ENCODE peak calls at places on chromosomes 11 and 22, in seven cellular contexts. One of them, this sample, is unnamed.

GRCh38 chr11:95661159-95661558 is 128.4 kb downstream of the FAM76B start:
- DNase-seq in kidney: no peak
- DNase-seq in OCI-LY7: no peak
- DNase-seq in body of pancreas: no peak
- DNase-seq in heart right ventricle: no peak
- DNase-seq in choroid plexus epithelial cell: no peak
- DNase-seq in IMR-90: peak
- DNase-seq in this sample: no peak

GRCh38 chr11:112977620-112978212 is 16.5 kb downstream of the NCAM1 start:
- DNase-seq in kidney: no peak
- DNase-seq in OCI-LY7: no peak
- DNase-seq in heart right ventricle: no peak
- DNase-seq in choroid plexus epithelial cell: peak
- DNase-seq in body of pancreas: peak
- DNase-seq in IMR-90: peak
- DNase-seq in this sample: peak

GRCh38 chr22:24901448-24901847 is 45.0 kb downstream of the LHFPL7 start:
- DNase-seq in choroid plexus epithelial cell: no peak
- DNase-seq in heart right ventricle: no peak
- DNase-seq in IMR-90: no peak
- DNase-seq in kidney: no peak
- DNase-seq in OCI-LY7: no peak
- DNase-seq in body of pancreas: no peak
- DNase-seq in this sample: no peak

GRCh38 chr22:38802671-38803121 is 8.8 kb upstream of the DNAL4 start:
- DNase-seq in OCI-LY7: no peak
- DNase-seq in IMR-90: peak
- DNase-seq in body of pancreas: peak
- DNase-seq in choroid plexus epithelial cell: peak
- DNase-seq in kidney: peak
- DNase-seq in heart right ventricle: no peak
- DNase-seq in this sample: peak

GRCh38 chr11:15127341-15127740 is 12.6 kb downstream of the INSC start:
- DNase-seq in IMR-90: peak
- DNase-seq in body of pancreas: no peak
- DNase-seq in OCI-LY7: no peak
- DNase-seq in heart right ventricle: no peak
- DNase-seq in kidney: no peak
- DNase-seq in choroid plexus epithelial cell: peak
- DNase-seq in this sample: peak

GRCh38 chr11:16178273-16178672 is 178.1 kb downstream of the SOX6 start:
- DNase-seq in kidney: no peak
- DNase-seq in IMR-90: no peak
- DNase-seq in body of pancreas: no peak
- DNase-seq in choroid plexus epithelial cell: no peak
- DNase-seq in OCI-LY7: no peak
- DNase-seq in heart right ventricle: no peak
- DNase-seq in this sample: no peak

GRCh38 chr22:45743687-45744086 is 72.1 kb downstream of the ATXN10 start:
- DNase-seq in heart right ventricle: peak
- DNase-seq in kidney: no peak
- DNase-seq in choroid plexus epithelial cell: no peak
- DNase-seq in body of pancreas: no peak
- DNase-seq in IMR-90: no peak
- DNase-seq in OCI-LY7: no peak
- DNase-seq in this sample: peak

GRCh38 chr11:102807921-102808320 is 10.0 kb upstream of the MMP1 start:
- DNase-seq in body of pancreas: no peak
- DNase-seq in IMR-90: peak
- DNase-seq in kidney: no peak
- DNase-seq in choroid plexus epithelial cell: peak
- DNase-seq in heart right ventricle: no peak
- DNase-seq in OCI-LY7: peak
- DNase-seq in this sample: peak

GRCh38 chr11:67372993-67373915 is at the start of gene CLCF1:
- DNase-seq in choroid plexus epithelial cell: peak
- DNase-seq in kidney: peak
- DNase-seq in OCI-LY7: peak
- DNase-seq in heart right ventricle: peak
- DNase-seq in body of pancreas: peak
- DNase-seq in IMR-90: peak
- DNase-seq in this sample: peak

GRCh38 chr11:10398525-10398924 is 56.5 kb upstream of the AMPD3 start:
- DNase-seq in IMR-90: no peak
- DNase-seq in choroid plexus epithelial cell: no peak
- DNase-seq in body of pancreas: peak
- DNase-seq in OCI-LY7: no peak
- DNase-seq in kidney: no peak
- DNase-seq in heart right ventricle: no peak
- DNase-seq in this sample: no peak

GRCh38 chr11:127651175-127651887 is 650.8 kb upstream of the KIRREL3 start:
- DNase-seq in kidney: no peak
- DNase-seq in heart right ventricle: no peak
- DNase-seq in OCI-LY7: no peak
- DNase-seq in body of pancreas: no peak
- DNase-seq in choroid plexus epithelial cell: peak
- DNase-seq in IMR-90: peak
- DNase-seq in this sample: peak

GRCh38 chr11:34890812-34891211 is 25.4 kb downstream of the APIP start:
- DNase-seq in OCI-LY7: peak
- DNase-seq in heart right ventricle: no peak
- DNase-seq in body of pancreas: no peak
- DNase-seq in kidney: no peak
- DNase-seq in choroid plexus epithelial cell: peak
- DNase-seq in IMR-90: peak
- DNase-seq in this sample: peak
- TF ChIP-seq CTCF in OCI-LY7: peak
- TF ChIP-seq CTCF in heart right ventricle: peak
- TF ChIP-seq CTCF in body of pancreas: peak
- TF ChIP-seq CTCF in kidney: peak
- TF ChIP-seq CTCF in choroid plexus epithelial cell: peak
- TF ChIP-seq CTCF in IMR-90: peak
- TF ChIP-seq CTCF in this sample: peak

GRCh38 chr22:19912236-19912999 is 29.2 kb upstream of the COMT start:
- DNase-seq in heart right ventricle: no peak
- DNase-seq in choroid plexus epithelial cell: peak
- DNase-seq in kidney: no peak
- DNase-seq in OCI-LY7: peak
- DNase-seq in IMR-90: no peak
- DNase-seq in body of pancreas: no peak
- DNase-seq in this sample: no peak
- H3K4me3 ChIP-seq in heart right ventricle: no peak
- H3K4me3 ChIP-seq in choroid plexus epithelial cell: no peak
- H3K4me3 ChIP-seq in kidney: no peak
- H3K4me3 ChIP-seq in OCI-LY7: no peak
- H3K4me3 ChIP-seq in IMR-90: no peak
- H3K4me3 ChIP-seq in body of pancreas: no peak
- H3K4me3 ChIP-seq in this sample: no peak

GRCh38 chr11:99979052-99979451 is 708.0 kb upstream of the ARHGAP42 start:
- DNase-seq in body of pancreas: no peak
- DNase-seq in OCI-LY7: no peak
- DNase-seq in IMR-90: no peak
- DNase-seq in choroid plexus epithelial cell: no peak
- DNase-seq in kidney: no peak
- DNase-seq in heart right ventricle: no peak
- DNase-seq in this sample: no peak
- TF ChIP-seq CTCF in body of pancreas: no peak
- TF ChIP-seq CTCF in OCI-LY7: no peak
- TF ChIP-seq CTCF in IMR-90: no peak
- TF ChIP-seq CTCF in choroid plexus epithelial cell: no peak
- TF ChIP-seq CTCF in kidney: no peak
- TF ChIP-seq CTCF in heart right ventricle: no peak
- TF ChIP-seq CTCF in this sample: no peak

GRCh38 chr11:62062223-62062861 is 61.5 kb upstream of the INCENP start:
- DNase-seq in choroid plexus epithelial cell: no peak
- DNase-seq in IMR-90: no peak
- DNase-seq in kidney: no peak
- DNase-seq in body of pancreas: no peak
- DNase-seq in heart right ventricle: no peak
- DNase-seq in OCI-LY7: no peak
- DNase-seq in this sample: no peak
- H3K4me3 ChIP-seq in choroid plexus epithelial cell: no peak
- H3K4me3 ChIP-seq in IMR-90: no peak
- H3K4me3 ChIP-seq in kidney: no peak
- H3K4me3 ChIP-seq in body of pancreas: no peak
- H3K4me3 ChIP-seq in heart right ventricle: no peak
- H3K4me3 ChIP-seq in OCI-LY7: no peak
- H3K4me3 ChIP-seq in this sample: no peak